ENCODE peak calls at places on chromosomes 4 and X, in seven cellular contexts. E, F, X, H, D, L and Q are unnamed samples.

GRCh38 chr4:40991908-40992307 is 222.4 kb downstream of the APBB2 start:
- DNase-seq in D (no peak), H (no peak), X (no peak), F (no peak), L (no peak), E (no peak), Q (peak)

GRCh38 chr4:152968806-152969394 is 32.8 kb downstream of the FHDC1 start:
- DNase-seq in H (peak), E (no peak), F (peak), X (no peak), D (no peak), L (no peak), Q (no peak)

GRCh38 chr4:146932111-146932510 is 13.6 kb downstream of the TTC29 start:
- DNase-seq in H (no peak), X (no peak), D (no peak), E (no peak), F (peak), L (no peak), Q (peak)

GRCh38 chrX:53831662-53832635 is 145.4 kb upstream of the HUWE1 start:
- DNase-seq in E (no peak), D (no peak), L (no peak), X (peak), H (peak), F (peak), Q (peak)

GRCh38 chrX:11190745-11191510 is 79.8 kb downstream of the HCCS start:
- DNase-seq in F (peak), E (no peak), X (no peak), D (peak), H (no peak), L (no peak), Q (no peak)

GRCh38 chrX:5775985-5776384 is 452.7 kb downstream of the NLGN4X start:
- DNase-seq in X (no peak), E (no peak), F (no peak), D (no peak), H (no peak), L (no peak), Q (no peak)

GRCh38 chr4:25427871-25428270 is 50.8 kb downstream of the ANAPC4 start:
- DNase-seq in X (no peak), E (no peak), F (no peak), L (no peak), H (no peak), D (no peak), Q (no peak)

GRCh38 chrX:108091878-108092291 is 307 bp downstream of the ATG4A start:
- DNase-seq in D (no peak), L (no peak), F (peak), E (no peak), H (no peak), X (no peak), Q (no peak)

GRCh38 chr4:73721901-73722300 is 18.5 kb upstream of the CXCL8 start:
- DNase-seq in X (no peak), H (no peak), L (no peak), D (no peak), F (no peak), E (no peak), Q (peak)

GRCh38 chrX:71989768-71990167 is 79.1 kb downstream of the NHSL2 start:
- DNase-seq in E (no peak), H (peak), D (no peak), X (no peak), F (peak), L (no peak), Q (no peak)

GRCh38 chrX:19017271-19017670 is 33.4 kb upstream of the PHKA2 start:
- DNase-seq in F (peak), X (peak), D (no peak), E (no peak), H (peak), L (no peak), Q (peak)

GRCh38 chr4:88706574-88706973 is 8.9 kb upstream of the NAP1L5 start:
- DNase-seq in L (no peak), X (peak), H (peak), F (peak), E (no peak), D (no peak), Q (peak)

GRCh38 chr4:34200535-34200934 is 2043.8 kb downstream of the ARAP2 start:
- DNase-seq in F (no peak), D (no peak), E (no peak), L (no peak), H (no peak), X (no peak), Q (no peak)

GRCh38 chrX:80216086-80216485 is 201.5 kb downstream of the TBX22 start:
- DNase-seq in L (no peak), F (peak), D (no peak), H (peak), E (no peak), X (peak), Q (no peak)

GRCh38 chr4:19329631-19330030 is 922.1 kb upstream of the SLIT2 start:
- DNase-seq in L (no peak), D (no peak), H (peak), X (no peak), E (no peak), F (peak), Q (peak)

GRCh38 chr4:42603865-42604264 is 53.0 kb downstream of the ATP8A1 start:
- DNase-seq in H (no peak), D (no peak), X (no peak), L (no peak), E (no peak), F (no peak), Q (no peak)

GRCh38 chrX:136780241-136780640 is 491 bp downstream of the ARHGEF6 start:
- DNase-seq in E (no peak), X (no peak), F (no peak), L (no peak), D (no peak), H (no peak), Q (no peak)

GRCh38 chrX:69068295-69069085 is 96.8 kb downstream of the PJA1 start:
- DNase-seq in F (no peak), H (no peak), E (no peak), L (no peak), X (no peak), D (peak), Q (no peak)

GRCh38 chrX:68686684-68687045 is 39.2 kb downstream of the STARD8 start:
- DNase-seq in L (peak), E (no peak), X (peak), D (no peak), H (no peak), F (peak), Q (peak)

GRCh38 chr4:103011378-103012025 is 8.0 kb downstream of the SLC9B1 start:
- DNase-seq in X (no peak), F (peak), E (no peak), D (peak), L (peak), H (peak), Q (peak)

GRCh38 chr4:105895609-105896460 is 564 bp downstream of the NPNT start:
- DNase-seq in F (peak), H (no peak), L (peak), X (peak), D (no peak), E (peak), Q (no peak)
- TF ChIP-seq CTCF in F (peak), H (no peak), L (peak), X (no peak), D (no peak), E (no peak), Q (no peak)

DNA sequence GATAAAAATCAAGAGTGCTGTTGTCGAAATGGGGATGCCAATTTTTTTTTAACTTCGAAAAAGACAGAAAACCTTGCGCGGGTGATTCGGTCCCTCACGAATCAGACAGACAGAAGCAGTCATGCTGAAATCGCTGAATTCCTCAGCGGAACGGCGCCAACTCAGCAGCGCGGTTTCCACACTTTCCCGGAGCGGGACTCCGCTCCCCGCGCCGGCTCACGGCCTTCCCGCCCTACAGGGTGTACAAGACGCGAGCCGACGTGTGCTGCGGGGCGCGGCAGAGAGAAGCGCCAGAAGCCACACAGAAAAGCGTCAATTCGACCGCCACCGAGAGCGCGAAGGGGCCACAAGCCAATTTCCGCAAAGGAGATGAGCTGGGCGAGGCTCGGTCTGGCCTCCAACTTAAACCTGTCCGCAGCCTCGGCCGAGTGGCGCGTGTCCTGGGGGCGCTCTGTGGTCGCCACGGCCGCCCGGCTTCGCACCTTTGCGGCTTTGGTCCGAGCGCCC is 1.3 kb downstream of the NEXMIF start:
- DNase-seq in D (no peak), F (no peak), X (no peak), E (peak), L (peak), H (peak), Q (no peak)
- H3K4me3 ChIP-seq in D (peak), F (peak), X (peak), E (peak), L (peak), H (peak), Q (no peak)

DNA sequence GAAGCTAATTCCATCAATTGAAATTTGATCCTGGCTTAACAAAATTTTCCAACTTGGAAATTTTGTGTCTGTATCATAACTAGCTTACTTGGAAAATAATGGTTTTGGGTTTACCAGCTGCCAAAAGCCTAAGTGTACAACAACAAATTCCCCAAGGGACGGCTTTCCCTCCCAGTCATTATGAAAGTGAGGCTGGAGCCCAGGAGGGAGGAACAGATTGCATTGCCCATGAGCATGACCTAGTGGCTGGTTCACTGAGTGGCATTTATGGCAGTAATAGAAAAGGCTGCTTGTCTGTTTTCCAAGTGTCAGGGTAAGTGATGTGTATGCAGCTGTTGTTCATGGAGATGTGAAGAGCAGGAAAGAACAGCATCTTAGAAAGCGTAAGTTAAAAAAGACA is 70.8 kb upstream of the HHIP start:
- DNase-seq in X (no peak), E (no peak), D (no peak), H (peak), F (no peak), L (no peak), Q (no peak)
- TF ChIP-seq CTCF in X (no peak), E (no peak), D (no peak), H (no peak), F (no peak), L (no peak), Q (peak)

GRCh38 chr4:77073106-77073858 is 2.5 kb downstream of the CCNI start:
- DNase-seq in H (peak), D (no peak), X (no peak), E (no peak), F (peak), L (no peak), Q (peak)
- H3K4me3 ChIP-seq in H (peak), D (peak), X (peak), E (no peak), F (peak), L (peak), Q (peak)

GRCh38 chr4:108749119-108749518 is 13.7 kb downstream of the ETNPPL start:
- DNase-seq in E (no peak), X (no peak), F (no peak), D (no peak), H (no peak), L (no peak), Q (no peak)
- TF ChIP-seq CTCF in E (no peak), X (no peak), F (no peak), D (no peak), H (no peak), L (no peak), Q (peak)

GRCh38 chr4:127623755-127624087 is 9.0 kb upstream of the INTU start:
- DNase-seq in E (peak), F (peak), H (peak), X (peak), L (no peak), D (no peak), Q (peak)
- H3K4me3 ChIP-seq in E (peak), F (peak), H (peak), X (peak), L (peak), D (peak), Q (peak)

GRCh38 chrX:115650449-115650848 is 89.5 kb downstream of the PLS3 start:
- DNase-seq in L (no peak), H (peak), E (no peak), X (no peak), F (peak), D (no peak), Q (peak)

GRCh38 chrX:115649461-115650063 is 88.6 kb downstream of the PLS3 start:
- DNase-seq in F (peak), E (no peak), X (no peak), L (no peak), H (no peak), D (no peak), Q (peak)

GRCh38 chrX:115652221-115652620 is 91.2 kb downstream of the PLS3 start:
- DNase-seq in X (no peak), D (no peak), L (no peak), F (no peak), H (peak), E (no peak), Q (peak)

DNA sequence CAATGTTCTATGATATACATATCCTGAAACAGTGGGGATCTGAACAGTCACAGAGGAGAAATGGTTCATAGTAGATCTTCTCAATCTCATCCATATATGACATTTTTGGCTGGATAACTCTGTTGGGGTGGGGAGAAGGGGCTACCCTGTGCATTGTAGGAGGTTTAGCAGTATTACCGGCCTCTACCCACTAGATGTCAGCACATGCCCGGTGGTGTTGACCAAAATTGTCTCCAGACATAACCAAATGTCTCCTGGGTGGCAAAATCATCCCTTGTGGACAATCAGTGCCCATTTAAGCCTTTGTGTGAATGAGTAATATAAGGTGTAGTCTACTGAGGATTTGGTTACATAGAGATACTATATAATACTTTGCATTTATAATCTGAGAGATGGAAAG is 89.9 kb downstream of the PLS3 start:
- DNase-seq in H (peak), L (no peak), X (peak), F (peak), E (no peak), D (peak), Q (peak)
- TF ChIP-seq CTCF in H (peak), L (peak), X (peak), F (peak), E (peak), D (no peak), Q (peak)

GRCh38 chr4:6308890-6309643 is 39.4 kb downstream of the WFS1 start:
- DNase-seq in H (no peak), F (no peak), L (no peak), X (no peak), D (peak), E (peak), Q (no peak)

GRCh38 chr4:6306299-6306698 is 36.6 kb downstream of the WFS1 start:
- DNase-seq in L (no peak), H (no peak), X (no peak), E (no peak), D (no peak), F (no peak), Q (no peak)

GRCh38 chr4:6307891-6308290 is 38.2 kb downstream of the WFS1 start:
- DNase-seq in H (no peak), F (no peak), L (no peak), E (no peak), D (no peak), X (no peak), Q (no peak)

GRCh38 chr4:6307230-6307629 is 37.6 kb downstream of the WFS1 start:
- DNase-seq in D (no peak), X (no peak), H (no peak), L (no peak), F (no peak), E (no peak), Q (no peak)

GRCh38 chr4:6309755-6310154 is 40.1 kb downstream of the WFS1 start:
- DNase-seq in L (no peak), F (no peak), X (no peak), E (no peak), H (no peak), D (no peak), Q (no peak)
- H3K4me3 ChIP-seq in L (peak), F (no peak), X (peak), E (no peak), H (no peak), D (peak), Q (no peak)

GRCh38 chrX:73850124-73851013 is 287.4 kb downstream of the CHIC1 start:
- DNase-seq in X (peak), H (peak), D (peak), F (peak), E (no peak), L (no peak), Q (peak)
- TF ChIP-seq CTCF in X (peak), H (no peak), D (no peak), F (peak), E (no peak), L (no peak), Q (peak)

DNA sequence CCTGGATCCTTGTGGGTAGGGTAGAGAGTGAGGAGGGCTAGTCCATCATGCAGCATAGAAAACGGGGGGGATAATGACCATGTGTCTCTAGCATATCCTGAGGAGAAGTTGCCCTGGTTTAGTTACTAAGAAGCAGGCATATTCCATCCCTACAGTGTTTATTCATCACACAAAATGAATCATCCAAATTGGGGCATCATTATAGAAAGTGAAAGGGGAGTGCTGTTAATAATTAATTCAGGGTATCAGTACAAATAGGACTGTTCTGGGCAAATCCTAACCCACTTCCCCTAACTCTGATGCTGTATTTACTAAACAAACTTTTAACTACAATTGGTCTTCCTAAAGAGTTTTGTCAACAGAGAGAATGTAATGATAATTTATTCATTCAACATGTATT is 281.1 kb upstream of the ARX start:
- DNase-seq in X (no peak), D (no peak), F (no peak), L (no peak), E (no peak), H (no peak), Q (no peak)
- H3K4me3 ChIP-seq in X (no peak), D (no peak), F (no peak), L (no peak), E (no peak), H (no peak), Q (no peak)